ENCODE peak calls at places on chromosome X, in eight cellular contexts. Y is CD8-positive, alpha-beta memory T cell; I is tibial artery; U is naive thymus-derived CD4-positive, alpha-beta T cell; Q is SJSA1; W is MM.1S; Z is right cardiac atrium; A is Panc1. R is an unnamed sample. For H3K9me3, the result is how much of the 10 kb centered on the place peaks cover.

GRCh38 chrX:23826216-23826615 is 43.2 kb downstream of the SAT1 start:
- DNase-seq in Z (no peak), A (no peak), Y (no peak), U (no peak), Q (no peak), I (no peak), W (no peak), R (no peak)

GRCh38 chrX:47420264-47420663 is 49.9 kb downstream of the ZNF157 start:
- DNase-seq in W (no peak), U (no peak), Q (no peak), Z (no peak), A (no peak), I (no peak), Y (no peak), R (no peak)

GRCh38 chrX:107610667-107611066 is 17.6 kb upstream of the PRPS1 start:
- DNase-seq in Z (no peak), W (no peak), Y (no peak), U (no peak), I (no peak), Q (no peak), A (no peak), R (no peak)

GRCh38 chrX:8341814-8342590 is 122.6 kb upstream of the VCX3B start:
- DNase-seq in U (no peak), Q (no peak), A (no peak), Y (no peak), I (no peak), Z (no peak), W (no peak), R (no peak)

GRCh38 chrX:12979630-12980015 is 4.7 kb downstream of the TMSB4X start:
- DNase-seq in I (no peak), Z (no peak), U (no peak), W (no peak), Q (peak), Y (no peak), A (no peak), R (no peak)

GRCh38 chrX:11648705-11649519 is 16.8 kb downstream of the ARHGAP6 start:
- DNase-seq in Y (no peak), I (no peak), Q (no peak), Z (no peak), A (no peak), U (no peak), W (no peak), R (no peak)

GRCh38 chrX:14529288-14529989 is at the start of gene GLRA2:
- DNase-seq in Z (no peak), I (no peak), U (no peak), A (no peak), Y (no peak), Q (peak), W (peak), R (no peak)

GRCh38 chrX:27380163-27380845 is 82.8 kb downstream of the PPP4R3C start:
- DNase-seq in Y (no peak), U (no peak), Q (no peak), W (no peak), I (no peak), Z (peak), A (no peak), R (no peak)

GRCh38 chrX:150887906-150888465 is 10.5 kb downstream of the CD99L2 start:
- DNase-seq in I (no peak), U (no peak), Y (no peak), Q (no peak), Z (no peak), A (no peak), W (no peak), R (no peak)

GRCh38 chrX:39296472-39296871 is 495.2 kb downstream of the MID1IP1 start:
- DNase-seq in I (no peak), U (no peak), Z (no peak), Y (no peak), Q (no peak), A (no peak), W (peak), R (no peak)

GRCh38 chrX:11341274-11342256 is 48.4 kb downstream of the AMELX start:
- DNase-seq in I (peak), W (no peak), U (no peak), A (no peak), Q (no peak), Z (peak), Y (no peak), R (no peak)

GRCh38 chrX:123881330-123881729 is 21.5 kb downstream of the XIAP start:
- DNase-seq in A (no peak), I (no peak), W (no peak), Y (no peak), Z (no peak), Q (no peak), U (no peak), R (no peak)

GRCh38 chrX:141669689-141670088 is 28.9 kb downstream of the SPANXD start:
- DNase-seq in U (no peak), Y (no peak), Q (no peak), A (no peak), W (no peak), I (no peak), Z (no peak), R (no peak)

GRCh38 chrX:281166-281999 is at the start of gene PLCXD1:
- DNase-seq in I (peak), A (no peak), Y (no peak), Q (peak), Z (no peak), U (no peak), W (peak), R (no peak)

GRCh38 chrX:134676440-134676839 is 18.2 kb upstream of the PLAC1 start:
- DNase-seq in Z (no peak), Y (no peak), I (no peak), U (no peak), W (no peak), Q (peak), A (no peak), R (no peak)

GRCh38 chrX:20530319-20530979 is 263.7 kb upstream of the RPS6KA3 start:
- DNase-seq in Z (peak), Y (peak), Q (peak), I (peak), U (peak), W (peak), A (no peak), R (peak)

GRCh38 chrX:24364851-24365538 is 4.6 kb downstream of the SUPT20HL1 start:
- DNase-seq in Q (no peak), Y (no peak), Z (no peak), A (no peak), U (no peak), I (no peak), W (no peak), R (no peak)

GRCh38 chrX:123422875-123423274 is 238.8 kb downstream of the GRIA3 start:
- DNase-seq in W (peak), A (peak), Z (peak), I (no peak), U (no peak), Y (no peak), Q (no peak), R (no peak)

GRCh38 chrX:139720136-139720535 is 12.2 kb upstream of the MCF2 start:
- DNase-seq in U (no peak), W (no peak), I (no peak), Q (peak), Z (no peak), Y (no peak), A (no peak), R (no peak)

GRCh38 chrX:25015486-25016360 is at the start of gene ARX:
- DNase-seq in I (peak), Y (no peak), Q (no peak), U (no peak), Z (peak), W (no peak), A (no peak), R (no peak)

GRCh38 chrX:30620980-30621716 is 32.1 kb upstream of the GK start:
- DNase-seq in Q (no peak), U (no peak), Y (no peak), W (no peak), Z (peak), I (peak), A (no peak), R (no peak)

GRCh38 chrX:35617836-35618235 is 180.3 kb upstream of the MAGEB16 start:
- DNase-seq in U (no peak), Q (no peak), I (no peak), A (no peak), W (no peak), Y (no peak), Z (no peak), R (no peak)

GRCh38 chrX:129193357-129193756 is 329.9 kb downstream of the SMARCA1 start:
- DNase-seq in Y (no peak), W (no peak), A (no peak), U (no peak), I (no peak), Q (no peak), Z (peak), R (no peak)

GRCh38 chrX:132592880-132593279 is 104.0 kb upstream of the MBNL3 start:
- DNase-seq in W (peak), Z (no peak), U (no peak), Y (no peak), Q (no peak), A (no peak), I (no peak), R (no peak)

GRCh38 chrX:38929966-38930421 is 128.7 kb downstream of the MID1IP1 start:
- DNase-seq in A (no peak), I (peak), U (no peak), W (peak), Y (no peak), Z (no peak), Q (peak), R (no peak)

GRCh38 chrX:152480269-152481212 is 29.4 kb upstream of the GABRA3 start:
- DNase-seq in Q (no peak), A (no peak), I (no peak), Y (no peak), W (no peak), Z (peak), U (no peak), R (no peak)

GRCh38 chrX:153670748-153671588 is 2.6 kb downstream of the PNCK start:
- DNase-seq in Y (no peak), I (no peak), W (no peak), Z (no peak), A (no peak), Q (no peak), U (no peak), R (no peak)

DNA sequence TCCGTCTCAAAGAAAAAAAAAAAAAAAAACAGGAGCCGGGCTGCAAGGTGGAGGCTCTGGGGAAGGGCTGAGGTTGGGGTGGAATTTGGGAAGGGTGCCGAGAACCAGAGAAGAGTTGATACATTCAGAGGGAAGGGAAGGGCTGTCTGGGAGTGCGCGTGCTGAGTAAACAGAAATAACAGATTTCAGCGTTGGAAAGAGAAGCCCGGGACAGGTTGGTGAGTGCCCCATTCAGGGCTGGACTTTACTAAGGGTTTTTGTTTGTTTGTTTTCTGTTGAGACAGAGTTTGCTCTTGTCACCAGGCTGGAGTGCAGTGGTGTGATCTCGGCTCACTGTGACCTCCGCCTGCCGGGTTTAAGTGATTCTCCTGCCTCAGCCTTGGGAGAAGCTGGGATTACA is 1.7 kb upstream of the IL3RA start:
- DNase-seq in W (no peak), Z (no peak), Y (no peak), U (no peak), Q (no peak), A (no peak), I (no peak), R (no peak)
- H3K9me3 ChIP-seq in W (under half), Z (under half), Y (under half), U (under half), Q (under half), A (under half), I (under half), R (under half)

GRCh38 chrX:70038951-70039350 is 10.8 kb downstream of the AWAT2 start:
- DNase-seq in Q (no peak), W (no peak), Z (no peak), Y (no peak), A (no peak), U (no peak), I (no peak), R (no peak)
- H3K9me3 ChIP-seq in Q (under half), W (under half), Z (under half), Y (under half), A (under half), U (under half), I (under half), R (under half)

GRCh38 chrX:146173742-146174141 is 356.1 kb downstream of the SLITRK2 start:
- DNase-seq in Z (no peak), U (no peak), Y (no peak), Q (no peak), I (no peak), A (no peak), W (no peak), R (no peak)
- H3K9me3 ChIP-seq in Z (under half), U (under half), Y (under half), Q (under half), I (under half), A (under half), W (under half), R (under half)

GRCh38 chrX:49848275-49848674 is 19.2 kb downstream of the PAGE4 start:
- DNase-seq in Z (no peak), U (no peak), I (no peak), W (no peak), Q (no peak), Y (no peak), A (no peak), R (no peak)
- H3K9me3 ChIP-seq in Z (under half), U (under half), I (under half), W (under half), Q (under half), Y (under half), A (under half), R (under half)

GRCh38 chrX:64850371-64851082 is 125.7 kb downstream of the ZC4H2 start:
- DNase-seq in A (no peak), I (no peak), W (peak), Q (no peak), Y (no peak), U (no peak), Z (no peak), R (no peak)
- H3K9me3 ChIP-seq in A (under half), I (under half), W (under half), Q (under half), Y (under half), U (under half), Z (under half), R (under half)

GRCh38 chrX:148960060-148960459 is 459.6 kb downstream of the AFF2 start:
- DNase-seq in Y (no peak), W (no peak), Z (no peak), I (no peak), Q (no peak), A (no peak), U (no peak), R (no peak)

GRCh38 chrX:148956352-148956751 is 455.9 kb downstream of the AFF2 start:
- DNase-seq in Y (no peak), A (no peak), U (no peak), I (no peak), Z (no peak), W (peak), Q (no peak), R (no peak)

GRCh38 chrX:148961990-148962389 is 461.6 kb downstream of the AFF2 start:
- DNase-seq in U (no peak), A (no peak), Q (no peak), W (no peak), Y (no peak), I (no peak), Z (no peak), R (no peak)

GRCh38 chrX:148958896-148959295 is 458.5 kb downstream of the AFF2 start:
- DNase-seq in Y (no peak), W (no peak), I (no peak), Q (no peak), U (no peak), A (no peak), Z (no peak), R (no peak)
- H3K9me3 ChIP-seq in Y (under half), W (under half), I (under half), Q (under half), U (under half), A (under half), Z (under half), R (under half)

GRCh38 chrX:96126182-96126581 is 558.5 kb upstream of the DIAPH2 start:
- DNase-seq in Y (no peak), A (no peak), Z (no peak), Q (no peak), U (no peak), I (no peak), W (no peak), R (no peak)
- H3K9me3 ChIP-seq in Y (under half), A (under half), Z (under half), Q (under half), U (under half), I (under half), W (under half), R (under half)

R was measured in T-helper 17 cell.